ENCODE peak calls at places on chromosomes 6 and 20, in ten cellular contexts. A is A673, C is AG09309, P is lower lobe of right lung, D is spleen, H is epithelial cell of proximal tubule, E is neural crest cell, S is WTC11, Z is PC-9, T is IMR-90. V is an unnamed sample.

GRCh38 chr20:58645277-58645968 is 5.7 kb upstream of the STX16 start:
- DNase-seq in A (no peak), C (no peak), P (no peak), D (no peak), H (peak; percentile 81), E (no peak), S (no peak), Z (peak; percentile 91), T (peak; percentile 56), V (no peak)

GRCh38 chr20:60262967-60263603 is 304.9 kb downstream of the CDH26 start:
- DNase-seq in A (peak; percentile 47), C (no peak), P (peak; percentile 60), D (peak; percentile 85), H (no peak), E (peak; percentile 20), S (peak; percentile 73), Z (no peak), T (no peak), V (peak; percentile 62)

GRCh38 chr6:71287038-71287437 is 1.6 kb upstream of the OGFRL1 start:
- DNase-seq in A (no peak), C (no peak), P (no peak), D (peak; percentile 73), H (no peak), E (no peak), S (no peak), Z (no peak), T (peak; percentile 11), V (no peak)

GRCh38 chr20:40821438-40821837 is 132.4 kb upstream of the MAFB start:
- DNase-seq in A (no peak), C (no peak), P (no peak), D (no peak), H (no peak), E (no peak), S (no peak), Z (no peak), T (no peak), V (no peak)

GRCh38 chr6:20153194-20153593 is 59.1 kb downstream of the MBOAT1 start:
- DNase-seq in A (no peak), C (no peak), P (no peak), D (no peak), H (no peak), E (no peak), S (no peak), Z (no peak), T (no peak), V (no peak)

GRCh38 chr6:94510877-94511276 is 1066.5 kb upstream of the MANEA start:
- DNase-seq in A (no peak), C (no peak), P (no peak), D (peak; percentile 73), H (no peak), E (no peak), S (no peak), Z (no peak), T (no peak), V (no peak)

GRCh38 chr6:165557674-165558073 is 105.4 kb downstream of the PDE10A start:
- DNase-seq in A (no peak), C (no peak), P (no peak), D (no peak), H (no peak), E (no peak), S (no peak), Z (no peak), T (no peak), V (no peak)

GRCh38 chr6:147693185-147693584 is 184.7 kb downstream of the SAMD5 start:
- DNase-seq in A (no peak), C (no peak), P (no peak), D (no peak), H (no peak), E (no peak), S (no peak), Z (no peak), T (no peak), V (no peak)

GRCh38 chr20:44384423-44385027 is 29.0 kb downstream of the HNF4A start:
- DNase-seq in A (peak; percentile 75), C (no peak), P (peak; percentile 91), D (peak; percentile 94), H (no peak), E (peak; percentile 83), S (peak; percentile 92), Z (peak; percentile 60), T (peak; percentile 38), V (peak; percentile 86)

GRCh38 chr6:98648211-98648914 is 186.0 kb upstream of the POU3F2 start:
- DNase-seq in A (no peak), C (no peak), P (no peak), D (no peak), H (no peak), E (no peak), S (no peak), Z (no peak), T (no peak), V (no peak)

GRCh38 chr6:61606500-61606899 is 679.5 kb downstream of the KHDRBS2 start:
- DNase-seq in A (no peak), C (no peak), P (no peak), D (no peak), H (no peak), E (no peak), S (no peak), Z (no peak), T (no peak), V (no peak)

GRCh38 chr6:134340574-134340973 is 22.7 kb upstream of the SGK1 start:
- DNase-seq in A (peak; percentile 40), C (no peak), P (no peak), D (no peak), H (no peak), E (no peak), S (no peak), Z (no peak), T (no peak), V (no peak)
- TF ChIP-seq CTCF in A (no peak), C (no peak), P (no peak), D (no peak), H (no peak), E (no peak), S (no peak), Z (no peak), T (no peak), V (no peak)

GRCh38 chr6:78999737-79000136 is 78.3 kb downstream of the PHIP start:
- DNase-seq in A (no peak), C (no peak), P (no peak), D (no peak), H (no peak), E (no peak), S (no peak), Z (no peak), T (peak; percentile 8), V (no peak)
- TF ChIP-seq CTCF in A (no peak), C (no peak), P (no peak), D (no peak), H (no peak), E (no peak), S (no peak), Z (no peak), T (no peak), V (no peak)

GRCh38 chr6:50264995-50265571 is 215.4 kb upstream of the DEFB112 start:
- DNase-seq in A (peak; percentile 30), C (no peak), P (no peak), D (no peak), H (no peak), E (no peak), S (peak; percentile 23), Z (no peak), T (no peak), V (peak; percentile 24)
- TF ChIP-seq CTCF in A (peak; percentile 55), C (no peak), P (no peak), D (no peak), H (peak; percentile 90), E (peak; percentile 64), S (no peak), Z (peak; percentile 46), T (peak; percentile 13), V (peak; percentile 32)

GRCh38 chr20:49043000-49043399 is 3.1 kb upstream of the CSE1L start:
- DNase-seq in A (no peak), C (no peak), P (no peak), D (no peak), H (no peak), E (no peak), S (no peak), Z (no peak), T (no peak), V (no peak)

GRCh38 chr20:49045440-49046086 is 549 bp upstream of the CSE1L start:
- DNase-seq in A (no peak), C (no peak), P (peak; percentile 68), D (peak; percentile 90), H (no peak), E (no peak), S (peak; percentile 15), Z (no peak), T (peak; percentile 6), V (peak; percentile 25)

GRCh38 chr20:49046087-49046900 is at the start of gene CSE1L:
- DNase-seq in A (peak; percentile 98), C (peak; percentile 76), P (peak; percentile 96), D (peak; percentile 99), H (peak; percentile 51), E (peak; percentile 94), S (peak; percentile 92), Z (peak; percentile 85), T (peak; percentile 94), V (peak; percentile 97)
- TF ChIP-seq CTCF in A (no peak), C (peak; percentile 4), P (no peak), D (peak; percentile 31), H (no peak), E (peak; percentile 37), S (no peak), Z (no peak), T (no peak), V (no peak)

DNA sequence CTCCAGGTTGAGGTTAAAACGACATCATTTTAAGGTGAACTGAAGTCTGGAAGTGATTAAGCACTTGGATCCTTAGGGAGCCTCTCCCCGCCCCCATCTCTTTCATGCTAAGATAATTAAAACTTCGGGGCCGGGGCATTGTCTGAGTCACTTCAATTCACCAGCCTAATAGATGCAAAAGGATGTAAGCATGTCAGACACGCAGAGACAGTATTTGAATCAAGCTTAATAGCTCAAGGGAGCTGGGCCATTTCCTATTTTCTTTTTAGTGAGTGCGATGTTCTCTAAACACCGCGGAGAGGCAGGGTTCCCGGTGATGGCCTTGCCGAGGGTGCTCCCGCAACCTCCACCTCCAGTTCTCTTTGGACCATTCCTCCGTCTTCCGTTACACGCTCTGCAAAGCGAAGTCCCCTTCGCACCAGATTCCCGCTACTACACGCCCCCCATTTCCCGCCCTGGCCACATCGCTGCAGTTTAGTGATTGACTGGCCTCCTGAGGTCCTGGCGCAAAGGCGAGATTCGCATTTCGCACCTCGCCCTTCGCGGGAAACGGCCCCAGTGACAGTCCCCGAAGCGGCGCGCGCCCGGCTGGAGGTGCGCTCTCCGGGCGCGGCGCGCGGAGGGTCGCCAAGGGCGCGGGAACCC is 516 bp upstream of the IRF4 start:
- DNase-seq in A (peak; percentile 55), C (no peak), P (no peak), D (no peak), H (no peak), E (no peak), S (peak; percentile 52), Z (no peak), T (no peak), V (no peak)
- TF ChIP-seq CTCF in A (no peak), C (no peak), P (no peak), D (peak; percentile 8), H (peak; percentile 5), E (no peak), S (no peak), Z (no peak), T (no peak), V (no peak)

GRCh38 chr6:47428288-47428687 is 49.3 kb upstream of the CD2AP start:
- DNase-seq in A (no peak), C (no peak), P (no peak), D (no peak), H (no peak), E (no peak), S (no peak), Z (no peak), T (no peak), V (no peak)
- TF ChIP-seq CTCF in A (no peak), C (no peak), P (no peak), D (no peak), H (no peak), E (no peak), S (no peak), Z (no peak), T (no peak), V (no peak)

V was measured in endothelial cell.